ENCODE peak calls at places on chromosomes 5 and 9, in five cellular contexts. T is breast epithelium, X is sigmoid colon, M is transverse colon, H is stomach. P is an unnamed sample.

GRCh38 chr9:132546148-132547051 is 36.0 kb upstream of the BARHL1 start:
- DNase-seq in X (peak), M (no peak), H (no peak), T (no peak), P (no peak)

GRCh38 chr5:37722236-37723146 is 117.3 kb downstream of the GDNF start:
- DNase-seq in M (no peak), H (no peak), T (no peak), X (no peak), P (no peak)

GRCh38 chr9:74447451-74448193 is 49.5 kb upstream of the RORB start:
- DNase-seq in X (no peak), H (no peak), T (no peak), M (no peak), P (no peak)

GRCh38 chr9:105318729-105319513 is 74.5 kb downstream of the SLC44A1 start:
- DNase-seq in T (no peak), M (peak), X (no peak), H (no peak), P (no peak)

GRCh38 chr9:137690939-137691647 is 72.3 kb downstream of the EHMT1 start:
- DNase-seq in X (no peak), H (no peak), T (no peak), M (no peak), P (no peak)

GRCh38 chr9:133459476-133460404 is at the start of gene CACFD1:
- DNase-seq in T (peak), M (peak), X (peak), H (peak), P (peak)

GRCh38 chr5:75678155-75678554 is 39.1 kb downstream of the POC5 start:
- DNase-seq in T (no peak), M (no peak), H (no peak), X (no peak), P (no peak)

GRCh38 chr9:121651014-121651294 is 480 bp upstream of the DAB2IP start:
- DNase-seq in X (no peak), T (no peak), M (no peak), H (no peak), P (no peak)

GRCh38 chr5:84249918-84250635 is 134.6 kb downstream of the EDIL3 start:
- DNase-seq in M (no peak), H (no peak), X (no peak), T (no peak), P (no peak)

GRCh38 chr5:112333236-112333850 is 85.7 kb downstream of the EPB41L4A start:
- DNase-seq in M (no peak), X (no peak), T (no peak), H (no peak), P (no peak)

GRCh38 chr5:23411200-23411599 is 96.2 kb upstream of the PRDM9 start:
- DNase-seq in T (no peak), H (no peak), M (no peak), X (no peak), P (no peak)

GRCh38 chr9:121672213-121672612 is 20.8 kb downstream of the DAB2IP start:
- DNase-seq in T (no peak), X (no peak), H (no peak), M (no peak), P (no peak)

GRCh38 chr5:137071526-137071925 is 427.6 kb downstream of the SPOCK1 start:
- DNase-seq in X (no peak), M (no peak), H (no peak), T (no peak), P (no peak)

GRCh38 chr5:145990077-145990653 is 53.8 kb downstream of the SH3RF2 start:
- DNase-seq in M (no peak), H (no peak), T (no peak), X (no peak), P (no peak)

GRCh38 chr9:132162764-132163456 is 1.1 kb downstream of the NTNG2 start:
- DNase-seq in H (no peak), T (no peak), M (no peak), X (no peak), P (no peak)

GRCh38 chr5:65926893-65927292 is 518 bp downstream of the ERBIN start:
- DNase-seq in X (no peak), T (no peak), M (peak), H (no peak), P (peak)

GRCh38 chr9:7794196-7794595 is 5.4 kb downstream of the DMAC1 start:
- DNase-seq in H (no peak), X (no peak), T (no peak), M (no peak), P (no peak)

GRCh38 chr9:7799934-7800285 is 332 bp upstream of the DMAC1 start:
- DNase-seq in M (no peak), T (no peak), H (no peak), X (no peak), P (no peak)

GRCh38 chr9:7802666-7803065 is 3.1 kb upstream of the DMAC1 start:
- DNase-seq in H (no peak), M (no peak), X (no peak), T (no peak), P (no peak)

DNA sequence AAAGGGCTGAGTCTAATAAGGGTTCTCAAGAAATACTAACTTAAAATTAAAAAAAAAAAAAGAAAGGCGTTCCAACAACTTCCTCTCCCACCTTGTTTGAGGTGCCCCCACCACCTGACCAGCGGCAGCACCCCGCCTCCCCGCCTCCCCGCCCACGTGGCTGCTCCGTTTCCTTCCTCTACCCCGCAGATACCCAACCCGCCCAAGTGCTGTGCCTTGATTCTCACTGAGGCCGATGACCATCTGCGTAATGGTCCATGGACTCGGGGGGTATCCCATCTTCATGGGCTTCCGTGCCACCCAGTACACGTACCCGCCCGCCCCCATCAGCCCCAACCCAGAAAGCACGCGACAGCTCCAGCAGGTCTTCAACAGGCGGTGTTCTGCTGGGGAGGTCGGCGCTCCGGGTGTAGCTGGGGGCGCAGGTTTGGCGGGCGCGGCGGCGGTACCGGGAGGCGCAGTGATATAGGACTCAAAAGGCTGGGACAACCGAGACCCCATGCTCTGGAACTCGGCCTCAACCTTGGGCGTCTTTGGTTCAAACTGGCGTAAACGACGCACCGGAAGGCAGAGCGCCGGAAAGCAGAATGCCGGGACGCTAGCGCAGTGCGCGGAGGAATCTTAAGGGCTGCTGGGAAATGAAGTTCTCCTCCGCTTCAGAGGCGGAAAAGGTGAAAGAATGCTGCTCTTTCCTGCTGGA is at the start of gene DMAC1:
- DNase-seq in M (peak), T (peak), X (peak), H (peak), P (peak)
- TF ChIP-seq POLR2AphosphoS5 in M (peak), T (peak), X (peak), H (peak), P (peak)

GRCh38 chr5:139696894-139697658 is 48.9 kb downstream of the CXXC5 start:
- DNase-seq in T (peak), X (peak), M (peak), H (peak), P (peak)
- TF ChIP-seq POLR2A in T (no peak), X (no peak), M (no peak), H (no peak), P (peak)

GRCh38 chr5:168810641-168811040 is 231.5 kb upstream of the PANK3 start:
- DNase-seq in H (no peak), T (no peak), X (no peak), M (no peak), P (no peak)

GRCh38 chr5:168808217-168808616 is 229.0 kb upstream of the PANK3 start:
- DNase-seq in T (no peak), H (no peak), M (no peak), X (no peak), P (no peak)

GRCh38 chr5:168809218-168809617 is 230.1 kb upstream of the PANK3 start:
- DNase-seq in M (no peak), T (no peak), X (no peak), H (no peak), P (no peak)

GRCh38 chr5:168818586-168818985 is 239.4 kb upstream of the PANK3 start:
- DNase-seq in T (no peak), H (no peak), X (no peak), M (no peak), P (no peak)

GRCh38 chr5:168813179-168813968 is 234.2 kb upstream of the PANK3 start:
- DNase-seq in M (no peak), T (no peak), X (no peak), H (no peak), P (no peak)
- TF ChIP-seq POLR2AphosphoS5 in M (no peak), T (no peak), X (no peak), H (no peak), P (no peak)

GRCh38 chr9:129459550-129460322 is 161.2 kb downstream of the C9orf50 start:
- DNase-seq in M (peak), T (peak), X (peak), H (no peak), P (no peak)
- TF ChIP-seq POLR2A in M (no peak), T (no peak), X (no peak), H (no peak), P (no peak)

DNA sequence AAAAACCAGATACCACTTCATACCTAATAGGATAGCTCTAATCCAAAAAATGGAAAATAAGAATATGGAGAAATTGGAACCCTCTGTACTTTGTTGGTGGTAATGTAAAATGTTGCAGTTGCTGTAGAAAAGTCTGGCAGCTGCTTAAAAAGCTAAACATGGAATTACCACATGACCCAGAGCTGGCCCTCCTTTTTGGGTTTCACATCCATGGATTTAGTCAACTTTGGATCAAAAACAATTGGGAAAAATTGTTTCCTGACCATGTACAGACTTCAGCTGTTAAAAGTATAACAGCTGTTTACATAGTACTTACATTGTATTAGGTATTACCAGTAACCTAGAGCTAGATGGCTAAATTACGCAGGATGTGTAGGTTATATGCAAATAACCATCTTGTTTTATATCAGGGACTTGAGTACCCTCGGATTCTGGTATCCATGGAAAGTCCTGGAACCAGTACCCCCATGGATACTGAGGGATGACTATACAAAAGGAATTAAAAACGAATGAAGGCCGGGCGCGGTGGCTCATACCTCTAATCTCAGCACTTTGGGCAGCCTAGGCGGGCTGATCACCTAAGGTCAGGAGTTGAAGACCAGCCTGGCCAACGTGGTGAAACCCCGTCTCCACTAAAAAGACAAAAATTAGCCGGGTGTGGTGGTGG is 15.9 kb downstream of the DNAJA1 start:
- DNase-seq in H (no peak), M (no peak), X (no peak), T (no peak), P (no peak)
- TF ChIP-seq POLR2AphosphoS5 in H (no peak), M (no peak), X (no peak), T (no peak), P (no peak)

P was measured in prostate gland.